ENCODE peak calls at places on chromosomes 1 and 21, in seven cellular contexts. R is K562, T is suprapubic skin, Z is Peyer's patch, K is uterus, M is heart left ventricle, I is IMR-90. G is an unnamed sample.

GRCh38 chr1:229557214-229557850 is 1.2 kb downstream of the ABCB10 start:
- DNase-seq in R (no peak), T (no peak), Z (no peak), K (no peak), M (no peak), I (peak), G (no peak)

GRCh38 chr1:50993645-50994044 is 23.6 kb downstream of the CDKN2C start:
- DNase-seq in R (no peak), T (no peak), Z (no peak), K (no peak), M (no peak), I (no peak), G (no peak)

GRCh38 chr1:78340006-78340405 is 150.8 kb upstream of the PTGFR start:
- DNase-seq in R (no peak), T (no peak), Z (no peak), K (no peak), M (no peak), I (peak), G (no peak)

GRCh38 chr1:112866151-112866550 is 89.8 kb downstream of the SLC16A1 start:
- DNase-seq in R (no peak), T (no peak), Z (no peak), K (no peak), M (no peak), I (peak), G (no peak)

GRCh38 chr1:85289207-85289847 is 12.9 kb upstream of the BCL10 start:
- DNase-seq in R (no peak), T (no peak), Z (no peak), K (no peak), M (no peak), I (peak), G (no peak)

GRCh38 chr1:22553991-22554522 is 9.2 kb upstream of the EPHA8 start:
- DNase-seq in R (no peak), T (no peak), Z (no peak), K (no peak), M (no peak), I (no peak), G (no peak)

GRCh38 chr1:145846191-145846590 is 761 bp downstream of the NUDT17 start:
- DNase-seq in R (peak), T (no peak), Z (peak), K (no peak), M (no peak), I (peak), G (no peak)

GRCh38 chr1:45958317-45958716 is 154.9 kb downstream of the MAST2 start:
- DNase-seq in R (no peak), T (no peak), Z (no peak), K (no peak), M (no peak), I (no peak), G (no peak)

GRCh38 chr1:202158810-202159533 is 1.4 kb downstream of the PTPN7 start:
- DNase-seq in R (peak), T (no peak), Z (peak), K (no peak), M (no peak), I (no peak), G (no peak)

GRCh38 chr1:89973481-89974127 is 21.3 kb upstream of the ZNF326 start:
- DNase-seq in R (no peak), T (no peak), Z (no peak), K (no peak), M (no peak), I (no peak), G (no peak)

GRCh38 chr1:15455522-15455921 is 1.0 kb upstream of the CELA2A start:
- DNase-seq in R (no peak), T (no peak), Z (no peak), K (no peak), M (no peak), I (peak), G (no peak)

GRCh38 chr1:68313736-68314594 is 81.6 kb upstream of the WLS start:
- DNase-seq in R (no peak), T (no peak), Z (no peak), K (no peak), M (no peak), I (no peak), G (no peak)

GRCh38 chr1:225580180-225581099 is 72.5 kb downstream of the ENAH start:
- DNase-seq in R (no peak), T (no peak), Z (no peak), K (no peak), M (no peak), I (no peak), G (no peak)

GRCh38 chr1:40153073-40153770 is 8.0 kb upstream of the RLF start:
- DNase-seq in R (peak), T (no peak), Z (no peak), K (no peak), M (no peak), I (peak), G (no peak)

GRCh38 chr1:41557751-41558455 is 73.4 kb upstream of the EDN2 start:
- DNase-seq in R (no peak), T (peak), Z (no peak), K (no peak), M (no peak), I (no peak), G (peak)

GRCh38 chr1:200526709-200527612 is 93.6 kb downstream of the KIF14 start:
- DNase-seq in R (no peak), T (no peak), Z (no peak), K (no peak), M (no peak), I (peak), G (no peak)

GRCh38 chr1:209655832-209656231 is 3.6 kb upstream of the LAMB3 start:
- DNase-seq in R (no peak), T (no peak), Z (no peak), K (no peak), M (no peak), I (no peak), G (no peak)

GRCh38 chr1:247376659-247377058 is 39.3 kb upstream of the NLRP3 start:
- DNase-seq in R (no peak), T (no peak), Z (no peak), K (no peak), M (no peak), I (no peak), G (no peak)

GRCh38 chr1:53992085-53992874 is 25.7 kb downstream of the LDLRAD1 start:
- DNase-seq in R (no peak), T (no peak), Z (no peak), K (no peak), M (no peak), I (no peak), G (no peak)

GRCh38 chr1:220808501-220809186 is 21.9 kb downstream of the MTARC1 start:
- DNase-seq in R (no peak), T (no peak), Z (no peak), K (no peak), M (no peak), I (no peak), G (no peak)

GRCh38 chr1:247243738-247244137 is 12.1 kb upstream of the VN1R5 start:
- DNase-seq in R (no peak), T (no peak), Z (no peak), K (no peak), M (no peak), I (no peak), G (no peak)

GRCh38 chr1:51870603-51871350 is 7.8 kb downstream of the NRDC start:
- DNase-seq in R (no peak), T (no peak), Z (no peak), K (no peak), M (no peak), I (no peak), G (no peak)

GRCh38 chr1:167864392-167864992 is 49.4 kb downstream of the ADCY10 start:
- DNase-seq in R (no peak), T (no peak), Z (no peak), K (no peak), M (no peak), I (no peak), G (no peak)

GRCh38 chr1:172745014-172745413 is 86.1 kb downstream of the FASLG start:
- DNase-seq in R (peak), T (no peak), Z (peak), K (no peak), M (no peak), I (peak), G (no peak)

GRCh38 chr21:34180826-34181359 is 107.5 kb downstream of the MRPS6 start:
- DNase-seq in R (no peak), T (no peak), Z (no peak), K (no peak), M (no peak), I (no peak), G (no peak)

GRCh38 chr1:20935717-20936116 is 148.6 kb upstream of the HP1BP3 start:
- DNase-seq in R (no peak), T (no peak), Z (no peak), K (no peak), M (no peak), I (no peak), G (no peak)

GRCh38 chr1:229032455-229032854 is 238.5 kb upstream of the RAB4A start:
- DNase-seq in R (no peak), T (no peak), Z (no peak), K (no peak), M (no peak), I (no peak), G (no peak)

GRCh38 chr1:87435484-87435883 is 106.8 kb downstream of the LMO4 start:
- DNase-seq in R (peak), T (no peak), Z (no peak), K (no peak), M (no peak), I (no peak), G (no peak)

GRCh38 chr21:43981151-43981870 is 30.8 kb upstream of the TRAPPC10 start:
- DNase-seq in R (no peak), T (no peak), Z (no peak), K (no peak), M (no peak), I (no peak), G (no peak)
- TF ChIP-seq POLR2A in R (no peak), T (no peak), Z (no peak), K (no peak), M (no peak), I (no peak), G (no peak)

GRCh38 chr1:94929351-94929814 is 2.5 kb upstream of the CNN3 start:
- DNase-seq in R (no peak), T (no peak), Z (no peak), K (no peak), M (no peak), I (no peak), G (no peak)
- H3K4me3 ChIP-seq in R (no peak), T (peak), Z (no peak), K (no peak), M (no peak), I (no peak), G (no peak)

GRCh38 chr21:36125513-36126121 is 9.3 kb upstream of the CBR3 start:
- DNase-seq in R (peak), T (no peak), Z (peak), K (no peak), M (peak), I (peak), G (peak)
- TF ChIP-seq CTCF in R (peak), T (peak), Z (peak), K (peak), M (peak), I (peak), G (no peak)

GRCh38 chr1:29704430-29704829 is 468.1 kb downstream of the PTPRU start:
- DNase-seq in R (no peak), T (no peak), Z (no peak), K (no peak), M (no peak), I (no peak), G (no peak)
- TF ChIP-seq POLR2A in R (no peak), T (no peak), Z (no peak), K (no peak), M (no peak), I (no peak), G (no peak)

GRCh38 chr1:81160696-81161095 is 640.0 kb upstream of the ADGRL2 start:
- DNase-seq in R (no peak), T (no peak), Z (no peak), K (no peak), M (no peak), I (no peak), G (no peak)

GRCh38 chr1:81155131-81155530 is 645.6 kb upstream of the ADGRL2 start:
- DNase-seq in R (no peak), T (no peak), Z (no peak), K (no peak), M (no peak), I (peak), G (no peak)

GRCh38 chr1:81157686-81158085 is 643.0 kb upstream of the ADGRL2 start:
- DNase-seq in R (no peak), T (no peak), Z (no peak), K (no peak), M (no peak), I (no peak), G (no peak)

GRCh38 chr1:81158592-81158991 is 642.1 kb upstream of the ADGRL2 start:
- DNase-seq in R (no peak), T (no peak), Z (no peak), K (no peak), M (no peak), I (peak), G (no peak)
- H3K4me3 ChIP-seq in R (no peak), T (no peak), Z (no peak), K (no peak), M (no peak), I (no peak), G (no peak)

G was measured in lower leg skin.